ENCODE peak calls at places on chromosomes 3 and 15, in seven cellular contexts. One of them, this sample, is unnamed.

GRCh38 chr15:71133734-71134464 is 18.6 kb downstream of the THSD4 start:
- DNase-seq in HT1080: no peak
- DNase-seq in kidney tubule cell: peak; percentile 71
- DNase-seq in psoas muscle: no peak
- DNase-seq in WTC11: no peak
- DNase-seq in EL: no peak
- DNase-seq in neural crest cell: no peak
- DNase-seq in this sample: no peak

GRCh38 chr3:130758624-130759023 is 12.0 kb upstream of the PIK3R4 start:
- DNase-seq in kidney tubule cell: peak; percentile 16
- DNase-seq in EL: no peak
- DNase-seq in HT1080: no peak
- DNase-seq in psoas muscle: no peak
- DNase-seq in neural crest cell: no peak
- DNase-seq in WTC11: no peak
- DNase-seq in this sample: peak; percentile 37

GRCh38 chr15:59828871-59829270 is 139.8 kb upstream of the BNIP2 start:
- DNase-seq in EL: no peak
- DNase-seq in psoas muscle: no peak
- DNase-seq in WTC11: no peak
- DNase-seq in kidney tubule cell: no peak
- DNase-seq in neural crest cell: no peak
- DNase-seq in HT1080: peak; percentile 31
- DNase-seq in this sample: no peak

GRCh38 chr15:50210462-50211264 is 28.7 kb downstream of the SLC27A2 start:
- DNase-seq in HT1080: no peak
- DNase-seq in kidney tubule cell: peak; percentile 70
- DNase-seq in neural crest cell: no peak
- DNase-seq in psoas muscle: no peak
- DNase-seq in EL: no peak
- DNase-seq in WTC11: no peak
- DNase-seq in this sample: no peak

GRCh38 chr15:20352241-20353200 is 189.1 kb downstream of the GOLGA6L6 start:
- DNase-seq in WTC11: peak; percentile 12
- DNase-seq in EL: no peak
- DNase-seq in kidney tubule cell: no peak
- DNase-seq in neural crest cell: no peak
- DNase-seq in psoas muscle: peak; percentile 14
- DNase-seq in HT1080: no peak
- DNase-seq in this sample: peak; percentile 46

GRCh38 chr3:134143828-134144390 is 106.8 kb downstream of the RYK start:
- DNase-seq in HT1080: no peak
- DNase-seq in psoas muscle: no peak
- DNase-seq in WTC11: no peak
- DNase-seq in neural crest cell: no peak
- DNase-seq in EL: no peak
- DNase-seq in kidney tubule cell: no peak
- DNase-seq in this sample: no peak

GRCh38 chr15:76340802-76341365 is 4.3 kb downstream of the ISL2 start:
- DNase-seq in neural crest cell: peak; percentile 45
- DNase-seq in HT1080: no peak
- DNase-seq in psoas muscle: no peak
- DNase-seq in WTC11: no peak
- DNase-seq in kidney tubule cell: peak; percentile 30
- DNase-seq in EL: no peak
- DNase-seq in this sample: peak; percentile 79

GRCh38 chr15:44729394-44729913 is 6.9 kb upstream of the TRIM69 start:
- DNase-seq in neural crest cell: no peak
- DNase-seq in HT1080: no peak
- DNase-seq in psoas muscle: peak; percentile 38
- DNase-seq in EL: no peak
- DNase-seq in WTC11: peak; percentile 32
- DNase-seq in kidney tubule cell: no peak
- DNase-seq in this sample: no peak

GRCh38 chr15:63521405-63522142 is 17.2 kb downstream of the USP3 start:
- DNase-seq in neural crest cell: no peak
- DNase-seq in psoas muscle: no peak
- DNase-seq in WTC11: no peak
- DNase-seq in EL: peak; percentile 42
- DNase-seq in kidney tubule cell: no peak
- DNase-seq in HT1080: no peak
- DNase-seq in this sample: no peak

GRCh38 chr15:61084944-61085367 is 144.1 kb downstream of the RORA start:
- DNase-seq in psoas muscle: no peak
- DNase-seq in HT1080: no peak
- DNase-seq in WTC11: no peak
- DNase-seq in EL: no peak
- DNase-seq in neural crest cell: peak; percentile 2
- DNase-seq in kidney tubule cell: no peak
- DNase-seq in this sample: peak; percentile 28

GRCh38 chr15:34773013-34773412 is 18.2 kb upstream of the GJD2 start:
- DNase-seq in WTC11: no peak
- DNase-seq in EL: no peak
- DNase-seq in neural crest cell: no peak
- DNase-seq in kidney tubule cell: no peak
- DNase-seq in HT1080: no peak
- DNase-seq in psoas muscle: no peak
- DNase-seq in this sample: no peak

This sample was measured in GM20000.